ENCODE peak calls at places on chromosomes 16 and 17, in nine cellular contexts. One of them, this sample, is unnamed.

GRCh38 chr16:49739381-49739780 is 116.5 kb downstream of the ZNF423 start:
- DNase-seq in EL: no peak
- DNase-seq in fibroblast of pulmonary artery: no peak
- DNase-seq in uterus: no peak
- DNase-seq in stimulated activated CD4-positive, alpha-beta T cell treated with anti-CD3 and anti-CD28 coated beads, Interleukin-1b, Interleukin-23, amount 100 ng/mL, for 24 hours: no peak
- DNase-seq in anterior cingulate cortex: no peak
- DNase-seq in non-pigmented ciliary epithelial cell: no peak
- DNase-seq in AG04450: no peak
- DNase-seq in AML-193: no peak
- DNase-seq in this sample: no peak

GRCh38 chr17:31534223-31534888 is 142.9 kb downstream of the RAB11FIP4 start:
- DNase-seq in AML-193: no peak
- DNase-seq in anterior cingulate cortex: no peak
- DNase-seq in EL: no peak
- DNase-seq in non-pigmented ciliary epithelial cell: no peak
- DNase-seq in AG04450: no peak
- DNase-seq in uterus: no peak
- DNase-seq in stimulated activated CD4-positive, alpha-beta T cell treated with anti-CD3 and anti-CD28 coated beads, Interleukin-1b, Interleukin-23, amount 100 ng/mL, for 24 hours: no peak
- DNase-seq in fibroblast of pulmonary artery: peak
- DNase-seq in this sample: no peak

GRCh38 chr17:50865060-50865867 is 890 bp downstream of the TOB1 start:
- DNase-seq in AML-193: peak
- DNase-seq in anterior cingulate cortex: peak
- DNase-seq in stimulated activated CD4-positive, alpha-beta T cell treated with anti-CD3 and anti-CD28 coated beads, Interleukin-1b, Interleukin-23, amount 100 ng/mL, for 24 hours: no peak
- DNase-seq in EL: peak
- DNase-seq in uterus: peak
- DNase-seq in AG04450: no peak
- DNase-seq in non-pigmented ciliary epithelial cell: no peak
- DNase-seq in fibroblast of pulmonary artery: peak
- DNase-seq in this sample: peak

GRCh38 chr16:17369441-17369951 is 101.3 kb downstream of the XYLT1 start:
- DNase-seq in uterus: no peak
- DNase-seq in EL: no peak
- DNase-seq in non-pigmented ciliary epithelial cell: no peak
- DNase-seq in anterior cingulate cortex: peak
- DNase-seq in AG04450: no peak
- DNase-seq in AML-193: peak
- DNase-seq in stimulated activated CD4-positive, alpha-beta T cell treated with anti-CD3 and anti-CD28 coated beads, Interleukin-1b, Interleukin-23, amount 100 ng/mL, for 24 hours: peak
- DNase-seq in fibroblast of pulmonary artery: no peak
- DNase-seq in this sample: peak

GRCh38 chr17:66747561-66748275 is 87.2 kb upstream of the CACNG5 start:
- DNase-seq in stimulated activated CD4-positive, alpha-beta T cell treated with anti-CD3 and anti-CD28 coated beads, Interleukin-1b, Interleukin-23, amount 100 ng/mL, for 24 hours: no peak
- DNase-seq in EL: peak
- DNase-seq in non-pigmented ciliary epithelial cell: peak
- DNase-seq in anterior cingulate cortex: no peak
- DNase-seq in uterus: no peak
- DNase-seq in AML-193: no peak
- DNase-seq in fibroblast of pulmonary artery: peak
- DNase-seq in AG04450: peak
- DNase-seq in this sample: no peak

GRCh38 chr17:39740357-39741111 is 2.8 kb downstream of the GRB7 start:
- DNase-seq in anterior cingulate cortex: no peak
- DNase-seq in uterus: peak
- DNase-seq in EL: peak
- DNase-seq in AML-193: no peak
- DNase-seq in stimulated activated CD4-positive, alpha-beta T cell treated with anti-CD3 and anti-CD28 coated beads, Interleukin-1b, Interleukin-23, amount 100 ng/mL, for 24 hours: no peak
- DNase-seq in non-pigmented ciliary epithelial cell: no peak
- DNase-seq in AG04450: no peak
- DNase-seq in fibroblast of pulmonary artery: peak
- DNase-seq in this sample: no peak

GRCh38 chr16:4344659-4345438 is 6.3 kb downstream of the PAM16 start:
- DNase-seq in anterior cingulate cortex: peak
- DNase-seq in AG04450: no peak
- DNase-seq in uterus: no peak
- DNase-seq in AML-193: no peak
- DNase-seq in non-pigmented ciliary epithelial cell: no peak
- DNase-seq in EL: no peak
- DNase-seq in fibroblast of pulmonary artery: no peak
- DNase-seq in stimulated activated CD4-positive, alpha-beta T cell treated with anti-CD3 and anti-CD28 coated beads, Interleukin-1b, Interleukin-23, amount 100 ng/mL, for 24 hours: no peak
- DNase-seq in this sample: no peak

GRCh38 chr16:84616515-84616914 is 1.4 kb downstream of the COTL1 start:
- DNase-seq in EL: peak
- DNase-seq in stimulated activated CD4-positive, alpha-beta T cell treated with anti-CD3 and anti-CD28 coated beads, Interleukin-1b, Interleukin-23, amount 100 ng/mL, for 24 hours: no peak
- DNase-seq in AG04450: no peak
- DNase-seq in anterior cingulate cortex: no peak
- DNase-seq in fibroblast of pulmonary artery: no peak
- DNase-seq in uterus: no peak
- DNase-seq in AML-193: peak
- DNase-seq in non-pigmented ciliary epithelial cell: no peak
- DNase-seq in this sample: no peak

GRCh38 chr17:36148559-36149295 is 27.7 kb downstream of the TBC1D3B start:
- DNase-seq in AG04450: peak
- DNase-seq in fibroblast of pulmonary artery: peak
- DNase-seq in AML-193: peak
- DNase-seq in non-pigmented ciliary epithelial cell: no peak
- DNase-seq in uterus: peak
- DNase-seq in anterior cingulate cortex: peak
- DNase-seq in EL: peak
- DNase-seq in stimulated activated CD4-positive, alpha-beta T cell treated with anti-CD3 and anti-CD28 coated beads, Interleukin-1b, Interleukin-23, amount 100 ng/mL, for 24 hours: peak
- DNase-seq in this sample: peak

GRCh38 chr17:62094175-62094574 is 29.1 kb upstream of the MED13 start:
- DNase-seq in EL: no peak
- DNase-seq in stimulated activated CD4-positive, alpha-beta T cell treated with anti-CD3 and anti-CD28 coated beads, Interleukin-1b, Interleukin-23, amount 100 ng/mL, for 24 hours: no peak
- DNase-seq in AG04450: no peak
- DNase-seq in anterior cingulate cortex: no peak
- DNase-seq in uterus: no peak
- DNase-seq in non-pigmented ciliary epithelial cell: no peak
- DNase-seq in fibroblast of pulmonary artery: no peak
- DNase-seq in AML-193: no peak
- DNase-seq in this sample: no peak

GRCh38 chr16:28140788-28141618 is 70.8 kb downstream of the XPO6 start:
- DNase-seq in anterior cingulate cortex: no peak
- DNase-seq in uterus: no peak
- DNase-seq in non-pigmented ciliary epithelial cell: no peak
- DNase-seq in AML-193: peak
- DNase-seq in fibroblast of pulmonary artery: peak
- DNase-seq in stimulated activated CD4-positive, alpha-beta T cell treated with anti-CD3 and anti-CD28 coated beads, Interleukin-1b, Interleukin-23, amount 100 ng/mL, for 24 hours: peak
- DNase-seq in EL: no peak
- DNase-seq in AG04450: no peak
- DNase-seq in this sample: peak

GRCh38 chr16:49148410-49148809 is 133.2 kb downstream of the CBLN1 start:
- DNase-seq in EL: no peak
- DNase-seq in uterus: no peak
- DNase-seq in stimulated activated CD4-positive, alpha-beta T cell treated with anti-CD3 and anti-CD28 coated beads, Interleukin-1b, Interleukin-23, amount 100 ng/mL, for 24 hours: no peak
- DNase-seq in AG04450: no peak
- DNase-seq in non-pigmented ciliary epithelial cell: no peak
- DNase-seq in AML-193: no peak
- DNase-seq in anterior cingulate cortex: no peak
- DNase-seq in fibroblast of pulmonary artery: no peak
- DNase-seq in this sample: no peak

GRCh38 chr17:76473541-76473985 is 6.2 kb downstream of the AANAT start:
- DNase-seq in AML-193: no peak
- DNase-seq in stimulated activated CD4-positive, alpha-beta T cell treated with anti-CD3 and anti-CD28 coated beads, Interleukin-1b, Interleukin-23, amount 100 ng/mL, for 24 hours: no peak
- DNase-seq in fibroblast of pulmonary artery: no peak
- DNase-seq in EL: no peak
- DNase-seq in AG04450: no peak
- DNase-seq in uterus: no peak
- DNase-seq in non-pigmented ciliary epithelial cell: no peak
- DNase-seq in anterior cingulate cortex: no peak
- DNase-seq in this sample: no peak

GRCh38 chr16:87037012-87037411 is 280.2 kb downstream of the C16orf95 start:
- DNase-seq in fibroblast of pulmonary artery: no peak
- DNase-seq in AML-193: no peak
- DNase-seq in AG04450: no peak
- DNase-seq in EL: no peak
- DNase-seq in stimulated activated CD4-positive, alpha-beta T cell treated with anti-CD3 and anti-CD28 coated beads, Interleukin-1b, Interleukin-23, amount 100 ng/mL, for 24 hours: no peak
- DNase-seq in uterus: no peak
- DNase-seq in anterior cingulate cortex: no peak
- DNase-seq in non-pigmented ciliary epithelial cell: no peak
- DNase-seq in this sample: no peak

This sample was measured in memory B cell.